ENCODE peak calls at places on chromosomes 3 and 15, in eight cellular contexts. V is CD8-positive, alpha-beta memory T cell; B is A549; F is RWPE1; S is neural progenitor cell; T is brain microvascular endothelial cell; M is caudate nucleus; D is IMR-90. J is an unnamed sample.

GRCh38 chr3:157572559-157573270 is 69.5 kb upstream of the VEPH1 start:
- DNase-seq in B (peak; percentile 35), V (peak; percentile 7), D (peak; percentile 64), F (peak; percentile 58), S (peak; percentile 74), T (peak; percentile 64), M (no peak), J (no peak)

GRCh38 chr3:31004025-31004678 is 109.7 kb upstream of the GADL1 start:
- DNase-seq in B (no peak), S (no peak), T (peak; percentile 97), D (peak; percentile 88), M (no peak), F (no peak), V (no peak), J (no peak)

GRCh38 chr3:141949394-141949793 is 73.0 kb downstream of the ATP1B3 start:
- DNase-seq in S (no peak), M (no peak), V (no peak), B (no peak), F (no peak), T (no peak), D (no peak), J (no peak)

GRCh38 chr3:110101361-110101760 is 764.0 kb upstream of the DPPA4 start:
- DNase-seq in F (no peak), S (no peak), V (no peak), B (no peak), M (no peak), D (peak; percentile 20), T (no peak), J (no peak)

GRCh38 chr3:40800343-40800742 is 275.6 kb downstream of the ZNF621 start:
- DNase-seq in B (peak; percentile 9), M (no peak), V (no peak), T (peak; percentile 91), S (peak; percentile 32), F (peak; percentile 65), D (peak; percentile 15), J (no peak)

GRCh38 chr3:87132801-87133200 is 94.3 kb upstream of the CHMP2B start:
- DNase-seq in B (no peak), T (no peak), D (no peak), F (no peak), V (no peak), M (no peak), S (no peak), J (no peak)

GRCh38 chr3:58204713-58205112 is 6.1 kb downstream of the DNASE1L3 start:
- DNase-seq in B (no peak), S (no peak), F (no peak), D (no peak), T (no peak), M (no peak), V (no peak), J (no peak)

GRCh38 chr3:68915973-68916372 is 16.4 kb downstream of the TAFA4 start:
- DNase-seq in M (no peak), V (no peak), F (no peak), S (no peak), B (no peak), T (no peak), D (no peak), J (no peak)

GRCh38 chr3:94065819-94066218 is 3.0 kb downstream of the NSUN3 start:
- DNase-seq in B (no peak), D (no peak), M (no peak), T (no peak), F (no peak), V (no peak), S (no peak), J (no peak)

GRCh38 chr3:187931111-187931510 is 185.8 kb upstream of the BCL6 start:
- DNase-seq in B (no peak), S (no peak), V (no peak), F (no peak), T (no peak), D (no peak), M (no peak), J (no peak)

GRCh38 chr15:62218841-62219240 is 53.8 kb upstream of the C2CD4B start:
- DNase-seq in M (no peak), F (no peak), D (no peak), S (no peak), B (no peak), V (no peak), T (no peak), J (no peak)

GRCh38 chr15:65525622-65526021 is 4.6 kb upstream of the HACD3 start:
- DNase-seq in F (no peak), V (no peak), S (no peak), T (peak; percentile 14), D (no peak), M (no peak), B (no peak), J (peak; percentile 20)

GRCh38 chr3:193347507-193348501 is 30.7 kb downstream of the ATP13A5 start:
- DNase-seq in M (peak; percentile 26), S (peak; percentile 67), F (no peak), V (no peak), D (no peak), B (no peak), T (no peak), J (no peak)

GRCh38 chr3:157120071-157120892 is 39.7 kb downstream of the CCNL1 start:
- DNase-seq in F (no peak), M (no peak), S (no peak), D (no peak), B (no peak), V (no peak), T (no peak), J (no peak)

GRCh38 chr15:68277131-68277604 is 377 bp upstream of the FEM1B start:
- DNase-seq in M (peak; percentile 82), T (no peak), V (no peak), S (peak; percentile 81), F (peak; percentile 20), B (peak; percentile 55), D (peak; percentile 48), J (no peak)

GRCh38 chr3:168165390-168166269 is 69.9 kb upstream of the GOLIM4 start:
- DNase-seq in M (peak; percentile 19), D (peak; percentile 76), B (peak; percentile 15), T (peak; percentile 63), F (peak; percentile 61), S (peak; percentile 76), V (no peak), J (peak; percentile 32)

GRCh38 chr3:39644176-39644575 is 165.2 kb upstream of the MYRIP start:
- DNase-seq in F (no peak), S (no peak), D (peak; percentile 81), B (no peak), M (no peak), V (no peak), T (peak; percentile 39), J (no peak)

GRCh38 chr3:52405601-52406115 is 39.2 kb downstream of the SEMA3G start:
- DNase-seq in B (no peak), T (no peak), D (no peak), S (no peak), V (no peak), M (no peak), F (no peak), J (no peak)

GRCh38 chr3:128376516-128376915 is 90.2 kb downstream of the DNAJB8 start:
- DNase-seq in D (peak; percentile 11), M (no peak), S (no peak), F (no peak), V (no peak), T (no peak), B (no peak), J (no peak)

GRCh38 chr3:65785065-65785645 is 253.6 kb downstream of the MAGI1 start:
- DNase-seq in B (peak; percentile 5), M (no peak), S (peak; percentile 72), T (peak; percentile 39), V (no peak), D (peak; percentile 80), F (peak; percentile 15), J (no peak)

GRCh38 chr3:134654031-134654430 is 3.2 kb upstream of the KY start:
- DNase-seq in B (no peak), V (no peak), S (no peak), D (no peak), M (no peak), T (no peak), F (no peak), J (no peak)

GRCh38 chr3:145395421-145395820 is 765.6 kb downstream of the PLOD2 start:
- DNase-seq in S (no peak), T (no peak), F (no peak), M (no peak), D (no peak), V (no peak), B (no peak), J (no peak)

GRCh38 chr3:127768346-127769008 is 53.8 kb downstream of the MGLL start:
- DNase-seq in F (peak; percentile 97), B (peak; percentile 57), M (no peak), T (peak; percentile 91), D (peak; percentile 99), S (no peak), V (no peak), J (no peak)

GRCh38 chr3:71423151-71423906 is 160.2 kb downstream of the FOXP1 start:
- DNase-seq in S (peak; percentile 13), V (no peak), F (peak; percentile 86), M (no peak), B (peak; percentile 15), D (no peak), T (no peak), J (no peak)

GRCh38 chr3:47586746-47587145 is 8.1 kb upstream of the CSPG5 start:
- DNase-seq in M (no peak), T (no peak), F (no peak), D (no peak), V (no peak), S (no peak), B (no peak), J (no peak)
- H3K27ac ChIP-seq in M (no peak overlapping the region), T (no peak overlapping the region), F (no peak overlapping the region), D (no peak overlapping the region), V (no peak overlapping the region), S (no peak overlapping the region), B (no peak overlapping the region), J (no peak overlapping the region)

DNA sequence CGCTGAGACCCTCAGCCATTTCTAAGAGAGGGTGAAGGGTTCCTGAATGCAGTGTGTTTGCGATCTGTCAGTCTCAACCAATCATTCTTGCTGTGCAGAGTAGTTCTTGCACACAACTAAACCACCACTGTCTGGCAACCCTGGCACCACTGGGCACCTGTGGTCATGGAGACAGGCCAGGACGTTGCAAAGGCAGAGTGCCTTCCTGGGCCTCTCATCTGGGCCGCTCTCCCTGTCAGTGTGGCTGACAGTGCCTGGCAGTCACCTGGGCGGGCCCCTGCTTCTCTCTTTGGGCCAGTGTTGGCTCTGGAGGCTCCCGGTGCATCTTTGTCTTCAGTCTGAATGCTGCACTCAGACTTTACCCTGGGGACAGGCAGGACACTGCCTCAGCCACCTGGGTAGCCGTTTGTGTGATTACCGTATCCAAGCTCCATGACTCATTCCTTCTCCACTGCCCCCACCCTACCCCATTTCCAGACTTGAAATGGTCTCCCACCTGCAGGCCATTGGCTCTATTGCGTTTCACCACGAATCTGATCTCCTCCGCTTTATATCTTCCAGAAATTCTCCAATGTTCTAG is 104.6 kb upstream of the KLF13 start:
- DNase-seq in D (no peak), S (no peak), M (no peak), V (no peak), T (no peak), B (no peak), F (no peak), J (no peak)
- H3K27ac ChIP-seq in D (no peak overlapping the region), S (no peak overlapping the region), M (no peak overlapping the region), V (no peak overlapping the region), T (no peak overlapping the region), B (no peak overlapping the region), F (peak overlapping the region; percentile 34), J (no peak overlapping the region)

GRCh38 chr3:185405243-185405642 is 42.3 kb downstream of the MAP3K13 start:
- DNase-seq in M (no peak), T (no peak), D (no peak), S (no peak), F (no peak), V (no peak), B (no peak), J (no peak)
- H3K27ac ChIP-seq in M (no peak overlapping the region), T (no peak overlapping the region), D (no peak overlapping the region), S (no peak overlapping the region), F (no peak overlapping the region), V (no peak overlapping the region), B (no peak overlapping the region), J (no peak overlapping the region)

GRCh38 chr15:58049520-58050227 is 15.8 kb downstream of the ALDH1A2 start:
- DNase-seq in V (no peak), S (peak; percentile 55), T (no peak), M (no peak), D (no peak), F (no peak), B (no peak), J (no peak)
- H3K27ac ChIP-seq in V (no peak overlapping the region), S (peak overlapping the region; percentile 89), T (no peak overlapping the region), M (no peak overlapping the region), D (no peak overlapping the region), F (no peak overlapping the region), B (no peak overlapping the region), J (no peak overlapping the region)

J was measured in substantia nigra.